ENCODE peak calls at places on chromosomes 1 and 21, in nine cellular contexts. F is activated CD4-positive, alpha-beta T cell treated with anti-CD3 and anti-CD28 coated beads for 48 hours; E is LoVo; C is NCI-H1092 treated with DMSO at 0.1 percent for 48 hours; T is ACHN; Z is fibroblast of gingiva; S is HAP-1; R is CD4-positive, alpha-beta T cell; N is DND-41. W is an unnamed sample.

GRCh38 chr1:46903481-46903880 is 37.8 kb downstream of the CYP4A11 start:
- DNase-seq in S (no peak), F (no peak), T (no peak), C (no peak), E (no peak), Z (no peak), R (no peak), N (no peak), W (no peak)

GRCh38 chr1:145885738-145886287 is at the start of gene ANKRD35:
- DNase-seq in E (peak), T (peak), S (peak), Z (peak), R (peak), F (peak), C (peak), N (peak), W (peak)

GRCh38 chr1:59061876-59062275 is 235.0 kb upstream of the FGGY start:
- DNase-seq in R (no peak), C (no peak), S (no peak), Z (peak), N (no peak), F (no peak), T (peak), E (no peak), W (no peak)

GRCh38 chr1:228004331-228004871 is 2.4 kb upstream of the WNT3A start:
- DNase-seq in S (no peak), N (no peak), T (peak), F (no peak), Z (no peak), E (no peak), C (no peak), R (no peak), W (no peak)

GRCh38 chr1:179217943-179218507 is 11.5 kb downstream of the ABL2 start:
- DNase-seq in F (no peak), E (no peak), Z (peak), T (no peak), C (no peak), S (no peak), R (no peak), N (no peak), W (no peak)

GRCh38 chr1:72003092-72003491 is 279.2 kb downstream of the NEGR1 start:
- DNase-seq in C (no peak), N (no peak), Z (no peak), F (no peak), E (no peak), T (no peak), S (no peak), R (no peak), W (no peak)

GRCh38 chr1:58818075-58818474 is 34.2 kb upstream of the JUN start:
- DNase-seq in N (no peak), E (no peak), S (peak), R (no peak), Z (peak), F (no peak), T (peak), C (no peak), W (peak)

GRCh38 chr1:41843378-41843777 is 75.3 kb downstream of the HIVEP3 start:
- DNase-seq in Z (peak), R (no peak), S (no peak), E (no peak), C (no peak), F (no peak), T (no peak), N (no peak), W (no peak)

GRCh38 chr1:81922955-81923354 is 122.2 kb downstream of the ADGRL2 start:
- DNase-seq in T (no peak), S (no peak), R (no peak), F (no peak), N (no peak), E (no peak), C (no peak), Z (no peak), W (no peak)

GRCh38 chr21:17451364-17451869 is 61.4 kb upstream of the CXADR start:
- DNase-seq in E (no peak), C (no peak), F (no peak), R (no peak), Z (peak), T (no peak), N (no peak), S (no peak), W (no peak)

GRCh38 chr1:170424346-170424745 is 107.6 kb upstream of the GORAB start:
- DNase-seq in F (no peak), C (no peak), N (no peak), E (no peak), Z (peak), S (no peak), R (no peak), T (no peak), W (no peak)

GRCh38 chr1:4108341-4108740 is 208.3 kb upstream of the C1orf174 start:
- DNase-seq in T (no peak), N (no peak), E (peak), R (no peak), F (no peak), Z (no peak), C (no peak), S (peak), W (no peak)

GRCh38 chr21:31142600-31142999 is 104.3 kb upstream of the KRTAP19-8 start:
- DNase-seq in N (peak), E (no peak), R (peak), S (no peak), T (peak), Z (no peak), F (no peak), C (no peak), W (peak)

GRCh38 chr21:41877901-41878830 is 978 bp downstream of the PRDM15 start:
- DNase-seq in N (peak), C (peak), T (no peak), Z (peak), S (peak), F (peak), R (peak), E (peak), W (peak)

GRCh38 chr1:20279507-20279906 is 11.2 kb upstream of the VWA5B1 start:
- DNase-seq in S (no peak), N (no peak), C (no peak), F (no peak), E (peak), T (peak), Z (no peak), R (no peak), W (no peak)

GRCh38 chr1:14443164-14443787 is 155.2 kb upstream of the KAZN start:
- DNase-seq in N (no peak), S (no peak), C (no peak), R (no peak), T (no peak), Z (no peak), F (no peak), E (no peak), W (no peak)

GRCh38 chr1:180793451-180793850 is 119.2 kb upstream of the KIAA1614 start:
- DNase-seq in T (no peak), R (no peak), N (no peak), C (no peak), F (no peak), E (no peak), Z (no peak), S (no peak), W (no peak)

GRCh38 chr1:94418664-94419655 is 771 bp downstream of the ABCD3 start:
- DNase-seq in Z (peak), F (no peak), N (no peak), S (peak), E (peak), C (peak), T (peak), R (no peak), W (peak)

GRCh38 chr21:17351766-17352165 is 161.1 kb upstream of the CXADR start:
- DNase-seq in Z (no peak), N (no peak), C (no peak), T (no peak), E (no peak), S (no peak), F (no peak), R (no peak), W (no peak)

GRCh38 chr1:31575373-31576140 is 758 bp upstream of the TINAGL1 start:
- DNase-seq in Z (no peak), F (no peak), R (no peak), T (peak), N (no peak), S (no peak), C (no peak), E (peak), W (no peak)

GRCh38 chr1:82225407-82226197 is 424.9 kb downstream of the ADGRL2 start:
- DNase-seq in N (no peak), R (no peak), T (peak), S (no peak), E (peak), C (peak), F (no peak), Z (peak), W (peak)

GRCh38 chr21:22585558-22585957 is 1587.3 kb downstream of the NCAM2 start:
- DNase-seq in N (no peak), T (no peak), E (no peak), C (no peak), Z (no peak), F (no peak), R (no peak), S (no peak), W (peak)

GRCh38 chr1:151993734-151994496 is at the start of gene S100A10:
- DNase-seq in E (peak), T (peak), N (peak), R (peak), C (no peak), F (peak), S (peak), Z (peak), W (peak)

GRCh38 chr1:42172394-42173133 is 8.0 kb upstream of the GUCA2A start:
- DNase-seq in F (no peak), S (no peak), R (no peak), C (no peak), E (no peak), Z (no peak), N (no peak), T (no peak), W (no peak)

GRCh38 chr1:172948457-172948856 is 102.3 kb downstream of the TNFSF18 start:
- DNase-seq in E (no peak), C (no peak), S (no peak), Z (peak), R (peak), T (peak), N (peak), F (peak), W (no peak)

GRCh38 chr1:236893626-236894545 is 98.8 kb downstream of the MTR start:
- DNase-seq in F (no peak), S (no peak), N (no peak), E (no peak), C (no peak), Z (peak), R (no peak), T (no peak), W (no peak)

GRCh38 chr1:54800899-54801759 is at the start of gene TTC22:
- DNase-seq in Z (no peak), C (no peak), N (no peak), F (peak), R (peak), E (peak), T (peak), S (peak), W (no peak)

GRCh38 chr1:85297855-85298629 is 21.6 kb upstream of the BCL10 start:
- DNase-seq in T (peak), S (peak), Z (peak), N (peak), C (peak), F (peak), R (peak), E (peak), W (no peak)

GRCh38 chr1:228369608-228370438 is 36.8 kb downstream of the TRIM11 start:
- DNase-seq in E (no peak), Z (no peak), T (no peak), F (no peak), N (no peak), C (no peak), R (no peak), S (no peak), W (no peak)

GRCh38 chr21:27802816-27803475 is 836.1 kb upstream of the ADAMTS5 start:
- DNase-seq in N (peak), E (peak), F (peak), T (peak), Z (peak), R (no peak), S (peak), C (no peak), W (peak)

GRCh38 chr1:164559342-164560070 is 522 bp downstream of the PBX1 start:
- DNase-seq in T (peak), F (no peak), S (peak), R (no peak), E (peak), N (no peak), C (peak), Z (no peak), W (peak)

GRCh38 chr1:209356909-209357498 is 226.5 kb upstream of the CAMK1G start:
- DNase-seq in S (no peak), R (no peak), F (no peak), N (no peak), C (no peak), Z (no peak), T (no peak), E (no peak), W (no peak)

GRCh38 chr1:234963904-234964702 is 164.5 kb downstream of the TOMM20 start:
- DNase-seq in F (no peak), Z (no peak), E (no peak), T (no peak), N (no peak), S (no peak), C (no peak), R (no peak), W (no peak)

GRCh38 chr1:114008352-114009041 is 29.2 kb downstream of the OLFML3 start:
- DNase-seq in Z (no peak), S (no peak), N (no peak), E (no peak), F (no peak), R (no peak), C (no peak), T (no peak), W (no peak)

GRCh38 chr1:91278754-91279153 is 125.9 kb downstream of the HFM1 start:
- DNase-seq in T (peak), S (no peak), C (peak), R (no peak), Z (peak), N (no peak), F (no peak), E (peak), W (peak)

GRCh38 chr1:30982937-30983336 is 74.4 kb upstream of the SDC3 start:
- DNase-seq in F (no peak), T (no peak), R (no peak), Z (peak), C (no peak), S (no peak), E (no peak), N (no peak), W (no peak)

W was measured in NCI-H2171 treated with DMSO at 0.1 percent for 48 hours.